ENCODE peak calls at places on chromosome 14, in six cellular contexts. X is heart right ventricle; I is ovary; B is CD4-positive, alpha-beta T cell; T is HFF-Myc; L is GM13976. N is an unnamed sample.

GRCh38 chr14:78081245-78081644 is 88.9 kb upstream of the NRXN3 start:
- DNase-seq in X (no peak), I (no peak), B (no peak), T (no peak), L (no peak), N (no peak)

GRCh38 chr14:103089386-103090335 is 4.9 kb upstream of the EXOC3L4 start:
- DNase-seq in X (peak; percentile 8), I (no peak), B (no peak), T (no peak), L (no peak), N (peak; percentile 37)

GRCh38 chr14:56333361-56334279 is 215.4 kb downstream of the PELI2 start:
- DNase-seq in X (no peak), I (no peak), B (no peak), T (peak; percentile 82), L (no peak), N (no peak)

GRCh38 chr14:99790978-99791376 is 2.2 kb upstream of the EML1 start:
- DNase-seq in X (no peak), I (no peak), B (no peak), T (no peak), L (no peak), N (no peak)

GRCh38 chr14:49594347-49595089 is 4.2 kb upstream of the LRR1 start:
- DNase-seq in X (no peak), I (no peak), B (no peak), T (peak; percentile 59), L (peak; percentile 49), N (no peak)

GRCh38 chr14:72611956-72612500 is 281.9 kb downstream of the DPF3 start:
- DNase-seq in X (no peak), I (no peak), B (no peak), T (no peak), L (no peak), N (no peak)

GRCh38 chr14:101820283-101820798 is 58.8 kb downstream of the PPP2R5C start:
- DNase-seq in X (no peak), I (no peak), B (no peak), T (no peak), L (no peak), N (no peak)

GRCh38 chr14:57729208-57730187 is 136.4 kb downstream of the SLC35F4 start:
- DNase-seq in X (no peak), I (no peak), B (no peak), T (no peak), L (no peak), N (no peak)

GRCh38 chr14:26377150-26377549 is 220.7 kb downstream of the NOVA1 start:
- DNase-seq in X (no peak), I (no peak), B (no peak), T (no peak), L (no peak), N (no peak)

GRCh38 chr14:52951730-52952481 is 1.1 kb upstream of the FERMT2 start:
- DNase-seq in X (no peak), I (peak; percentile 59), B (no peak), T (peak; percentile 65), L (peak; percentile 38), N (peak; percentile 31)

GRCh38 chr14:29216774-29217232 is 450.2 kb downstream of the FOXG1 start:
- DNase-seq in X (no peak), I (no peak), B (no peak), T (no peak), L (no peak), N (no peak)

GRCh38 chr14:68417007-68417659 is 375.7 kb downstream of the ZFP36L1 start:
- DNase-seq in X (no peak), I (no peak), B (no peak), T (no peak), L (no peak), N (no peak)

GRCh38 chr14:73870525-73871235 is 16.0 kb upstream of the ZNF410 start:
- DNase-seq in X (no peak), I (no peak), B (no peak), T (no peak), L (no peak), N (no peak)

GRCh38 chr14:95431199-95432145 is 85.0 kb downstream of the SYNE3 start:
- DNase-seq in X (no peak), I (no peak), B (no peak), T (no peak), L (no peak), N (no peak)

GRCh38 chr14:95434161-95434560 is 82.3 kb downstream of the SYNE3 start:
- DNase-seq in X (no peak), I (no peak), B (no peak), T (no peak), L (no peak), N (no peak)

GRCh38 chr14:95432152-95433093 is 84.0 kb downstream of the SYNE3 start:
- DNase-seq in X (peak; percentile 60), I (peak; percentile 66), B (no peak), T (no peak), L (no peak), N (no peak)

GRCh38 chr14:95436348-95436747 is 80.1 kb downstream of the SYNE3 start:
- DNase-seq in X (no peak), I (no peak), B (no peak), T (no peak), L (no peak), N (no peak)

DNA sequence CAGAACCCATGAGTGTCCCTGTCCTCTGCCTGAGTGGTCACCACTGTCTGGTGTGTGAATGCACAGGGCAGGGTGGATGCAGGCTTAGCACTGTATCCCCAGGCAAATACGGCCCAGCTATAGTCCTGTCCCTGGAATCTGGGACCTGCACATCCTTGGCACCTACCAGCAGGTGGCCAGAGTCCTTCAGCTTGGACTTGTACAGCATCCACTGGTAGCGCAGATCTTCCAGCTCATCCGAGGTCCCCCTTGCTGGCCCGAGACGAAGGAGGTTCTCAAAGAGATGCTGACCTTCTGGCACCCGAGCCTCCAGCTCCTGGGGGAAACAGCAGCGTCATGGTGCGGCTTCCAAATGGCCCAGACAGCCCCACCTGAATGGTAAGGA is 83.4 kb downstream of the SYNE3 start:
- DNase-seq in X (no peak), I (no peak), B (no peak), T (no peak), L (no peak), N (no peak)
- TF ChIP-seq CTCF in X (no peak), I (no peak), B (peak; percentile 3), T (peak; percentile 3), L (no peak), N (no peak)

GRCh38 chr14:106187176-106187670 is 660.8 kb downstream of the TMEM121 start:
- DNase-seq in X (no peak), I (no peak), B (no peak), T (no peak), L (no peak), N (no peak)

GRCh38 chr14:106185837-106186233 is 659.5 kb downstream of the TMEM121 start:
- DNase-seq in X (no peak), I (no peak), B (peak; percentile 61), T (no peak), L (no peak), N (no peak)
- TF ChIP-seq CTCF in X (no peak), I (no peak), B (peak; percentile 84), T (no peak), L (peak; percentile 32), N (no peak)

GRCh38 chr14:64060648-64061096 is 207.9 kb downstream of the SYNE2 start:
- DNase-seq in X (no peak), I (no peak), B (no peak), T (peak; percentile 4), L (no peak), N (no peak)
- TF ChIP-seq CTCF in X (peak; percentile 29), I (no peak), B (no peak), T (peak; percentile 58), L (no peak), N (peak; percentile 36)

GRCh38 chr14:30875788-30876053 is 1.4 kb downstream of the COCH start:
- DNase-seq in X (no peak), I (no peak), B (no peak), T (no peak), L (no peak), N (no peak)
- TF ChIP-seq CTCF in X (no peak), I (no peak), B (no peak), T (no peak), L (no peak), N (no peak)

DNA sequence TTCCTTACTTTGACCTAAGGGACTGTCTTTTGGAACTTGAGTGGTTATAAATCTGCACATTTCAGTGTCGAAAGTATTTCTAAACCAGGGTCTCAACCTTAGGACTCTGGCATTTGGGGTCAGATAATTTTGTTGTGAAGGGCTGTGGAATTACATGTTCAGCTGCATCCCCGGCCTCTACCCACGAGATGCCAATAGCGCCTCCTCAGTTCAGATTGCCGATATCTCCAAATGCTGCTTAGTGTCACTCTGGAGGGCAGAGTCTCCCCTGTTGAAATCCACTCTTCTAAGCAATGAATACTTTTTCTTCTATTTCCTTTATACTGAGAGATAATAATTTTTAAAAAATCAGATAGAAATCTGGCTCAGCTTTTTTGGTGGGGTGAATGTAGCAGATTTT is 379.4 kb upstream of the RGS6 start:
- DNase-seq in X (no peak), I (no peak), B (no peak), T (no peak), L (no peak), N (no peak)
- TF ChIP-seq CTCF in X (no peak), I (no peak), B (no peak), T (no peak), L (no peak), N (no peak)

GRCh38 chr14:23347406-23348296 is 5.0 kb downstream of the SLC22A17 start:
- DNase-seq in X (no peak), I (no peak), B (no peak), T (no peak), L (peak; percentile 21), N (no peak)

GRCh38 chr14:23346693-23347405 is 5.8 kb downstream of the SLC22A17 start:
- DNase-seq in X (no peak), I (no peak), B (no peak), T (no peak), L (no peak), N (no peak)

GRCh38 chr14:23348297-23348655 is 4.4 kb downstream of the SLC22A17 start:
- DNase-seq in X (no peak), I (no peak), B (no peak), T (no peak), L (peak; percentile 13), N (no peak)

GRCh38 chr14:23344481-23344880 is 8.2 kb downstream of the SLC22A17 start:
- DNase-seq in X (no peak), I (no peak), B (no peak), T (no peak), L (no peak), N (no peak)

GRCh38 chr14:23345987-23346692 is 6.5 kb downstream of the SLC22A17 start:
- DNase-seq in X (no peak), I (no peak), B (no peak), T (no peak), L (no peak), N (no peak)
- TF ChIP-seq CTCF in X (no peak), I (no peak), B (no peak), T (no peak), L (no peak), N (no peak)

N was measured in mucosa of descending colon.